ENCODE peak calls at places on chromosomes 3 and 15, in seven cellular contexts. One of them, this sample, is unnamed.

GRCh38 chr3:16372362-16373269 is 107.6 kb downstream of the OXNAD1 start:
- DNase-seq in tibial artery: no peak
- DNase-seq in fibroblast of the aortic adventitia: peak; percentile 53
- DNase-seq in BE2C: no peak
- DNase-seq in H1: no peak
- DNase-seq in lower lobe of right lung: no peak
- DNase-seq in astrocyte of the spinal cord: no peak
- DNase-seq in this sample: no peak

GRCh38 chr3:48652923-48653715 is 9.6 kb downstream of the CELSR3 start:
- DNase-seq in astrocyte of the spinal cord: no peak
- DNase-seq in lower lobe of right lung: no peak
- DNase-seq in fibroblast of the aortic adventitia: no peak
- DNase-seq in tibial artery: no peak
- DNase-seq in H1: no peak
- DNase-seq in BE2C: no peak
- DNase-seq in this sample: no peak

GRCh38 chr15:59096429-59096828 is 8.5 kb upstream of the CCNB2 start:
- DNase-seq in tibial artery: no peak
- DNase-seq in H1: no peak
- DNase-seq in fibroblast of the aortic adventitia: no peak
- DNase-seq in lower lobe of right lung: no peak
- DNase-seq in astrocyte of the spinal cord: no peak
- DNase-seq in BE2C: no peak
- DNase-seq in this sample: no peak

GRCh38 chr3:77038468-77038927 is 1.4 kb upstream of the ROBO2 start:
- DNase-seq in astrocyte of the spinal cord: peak; percentile 88
- DNase-seq in fibroblast of the aortic adventitia: peak; percentile 75
- DNase-seq in lower lobe of right lung: peak; percentile 64
- DNase-seq in H1: peak; percentile 64
- DNase-seq in BE2C: peak; percentile 82
- DNase-seq in tibial artery: peak; percentile 77
- DNase-seq in this sample: peak; percentile 69

GRCh38 chr3:168094877-168095610 is 680 bp downstream of the GOLIM4 start:
- DNase-seq in lower lobe of right lung: peak; percentile 81
- DNase-seq in tibial artery: peak; percentile 50
- DNase-seq in astrocyte of the spinal cord: peak; percentile 72
- DNase-seq in fibroblast of the aortic adventitia: peak; percentile 58
- DNase-seq in BE2C: no peak
- DNase-seq in H1: no peak
- DNase-seq in this sample: peak; percentile 86

GRCh38 chr3:89434621-89435380 is 327.4 kb downstream of the EPHA3 start:
- DNase-seq in astrocyte of the spinal cord: peak; percentile 58
- DNase-seq in BE2C: no peak
- DNase-seq in fibroblast of the aortic adventitia: no peak
- DNase-seq in H1: no peak
- DNase-seq in tibial artery: no peak
- DNase-seq in lower lobe of right lung: no peak
- DNase-seq in this sample: no peak

GRCh38 chr3:55571913-55572312 is 84.8 kb upstream of the WNT5A start:
- DNase-seq in astrocyte of the spinal cord: no peak
- DNase-seq in H1: peak; percentile 88
- DNase-seq in fibroblast of the aortic adventitia: no peak
- DNase-seq in lower lobe of right lung: peak; percentile 58
- DNase-seq in BE2C: no peak
- DNase-seq in tibial artery: no peak
- DNase-seq in this sample: peak; percentile 65

GRCh38 chr3:33139996-33140395 is 26.2 kb downstream of the CRTAP start:
- DNase-seq in H1: no peak
- DNase-seq in astrocyte of the spinal cord: no peak
- DNase-seq in BE2C: no peak
- DNase-seq in tibial artery: no peak
- DNase-seq in lower lobe of right lung: no peak
- DNase-seq in fibroblast of the aortic adventitia: peak; percentile 81
- DNase-seq in this sample: no peak

GRCh38 chr3:99730870-99731269 is 86.8 kb upstream of the CMSS1 start:
- DNase-seq in tibial artery: no peak
- DNase-seq in BE2C: no peak
- DNase-seq in fibroblast of the aortic adventitia: no peak
- DNase-seq in lower lobe of right lung: no peak
- DNase-seq in H1: no peak
- DNase-seq in astrocyte of the spinal cord: no peak
- DNase-seq in this sample: no peak

GRCh38 chr3:128068156-128068620 is 16.0 kb downstream of the SEC61A1 start:
- DNase-seq in fibroblast of the aortic adventitia: peak; percentile 60
- DNase-seq in BE2C: peak; percentile 69
- DNase-seq in astrocyte of the spinal cord: peak; percentile 50
- DNase-seq in tibial artery: no peak
- DNase-seq in lower lobe of right lung: no peak
- DNase-seq in H1: no peak
- DNase-seq in this sample: peak; percentile 55

GRCh38 chr3:122392868-122393844 is 9.2 kb downstream of the FAM162A start:
- DNase-seq in astrocyte of the spinal cord: peak; percentile 65
- DNase-seq in lower lobe of right lung: no peak
- DNase-seq in BE2C: peak; percentile 16
- DNase-seq in H1: no peak
- DNase-seq in tibial artery: no peak
- DNase-seq in fibroblast of the aortic adventitia: peak; percentile 72
- DNase-seq in this sample: no peak

GRCh38 chr3:13318626-13319470 is 101.3 kb downstream of the NUP210 start:
- DNase-seq in lower lobe of right lung: no peak
- DNase-seq in tibial artery: no peak
- DNase-seq in H1: no peak
- DNase-seq in astrocyte of the spinal cord: no peak
- DNase-seq in fibroblast of the aortic adventitia: no peak
- DNase-seq in BE2C: no peak
- DNase-seq in this sample: no peak

GRCh38 chr3:45816544-45816943 is 20.2 kb upstream of the SLC6A20 start:
- DNase-seq in tibial artery: no peak
- DNase-seq in fibroblast of the aortic adventitia: peak; percentile 52
- DNase-seq in astrocyte of the spinal cord: no peak
- DNase-seq in H1: no peak
- DNase-seq in lower lobe of right lung: no peak
- DNase-seq in BE2C: no peak
- DNase-seq in this sample: no peak

GRCh38 chr3:76308541-76308940 is 523.2 kb upstream of the ZNF717 start:
- DNase-seq in astrocyte of the spinal cord: no peak
- DNase-seq in H1: no peak
- DNase-seq in lower lobe of right lung: no peak
- DNase-seq in BE2C: no peak
- DNase-seq in tibial artery: no peak
- DNase-seq in fibroblast of the aortic adventitia: no peak
- DNase-seq in this sample: no peak

GRCh38 chr15:65942436-65942835 is 73.1 kb downstream of the RAB11A start:
- DNase-seq in astrocyte of the spinal cord: peak; percentile 18
- DNase-seq in tibial artery: no peak
- DNase-seq in BE2C: peak; percentile 67
- DNase-seq in H1: no peak
- DNase-seq in lower lobe of right lung: no peak
- DNase-seq in fibroblast of the aortic adventitia: no peak
- DNase-seq in this sample: no peak
- TF ChIP-seq CTCF in astrocyte of the spinal cord: no peak
- TF ChIP-seq CTCF in tibial artery: no peak
- TF ChIP-seq CTCF in BE2C: no peak
- TF ChIP-seq CTCF in H1: no peak
- TF ChIP-seq CTCF in lower lobe of right lung: no peak
- TF ChIP-seq CTCF in fibroblast of the aortic adventitia: no peak
- TF ChIP-seq CTCF in this sample: no peak

GRCh38 chr3:51955175-51955892 is at the start of gene GPR62:
- DNase-seq in H1: no peak
- DNase-seq in tibial artery: no peak
- DNase-seq in fibroblast of the aortic adventitia: no peak
- DNase-seq in astrocyte of the spinal cord: no peak
- DNase-seq in lower lobe of right lung: no peak
- DNase-seq in BE2C: no peak
- DNase-seq in this sample: peak; percentile 58
- TF ChIP-seq CTCF in H1: no peak
- TF ChIP-seq CTCF in tibial artery: no peak
- TF ChIP-seq CTCF in fibroblast of the aortic adventitia: no peak
- TF ChIP-seq CTCF in astrocyte of the spinal cord: no peak
- TF ChIP-seq CTCF in lower lobe of right lung: no peak
- TF ChIP-seq CTCF in BE2C: no peak
- TF ChIP-seq CTCF in this sample: no peak

DNA sequence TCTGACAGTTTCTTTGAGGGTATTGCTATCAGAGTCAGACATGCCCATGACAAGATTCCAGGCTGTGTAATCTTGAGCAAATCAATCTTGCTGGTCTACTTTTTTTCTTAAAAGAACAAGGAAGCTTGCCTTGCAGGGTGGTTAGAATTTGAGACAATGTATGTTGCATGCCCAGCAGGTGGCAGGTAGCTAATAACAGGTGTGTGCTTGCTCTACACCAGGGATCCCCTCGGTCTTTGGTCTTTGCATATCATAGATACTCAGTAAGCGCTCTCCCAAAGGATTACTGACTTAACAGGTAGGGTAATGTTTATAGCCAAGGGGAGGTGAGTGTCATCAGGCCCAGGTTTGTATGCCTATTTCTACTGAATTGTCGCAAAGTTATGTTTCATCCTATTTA is 37.3 kb downstream of the CACNA1D start:
- DNase-seq in tibial artery: no peak
- DNase-seq in fibroblast of the aortic adventitia: no peak
- DNase-seq in H1: no peak
- DNase-seq in astrocyte of the spinal cord: no peak
- DNase-seq in lower lobe of right lung: no peak
- DNase-seq in BE2C: no peak
- DNase-seq in this sample: no peak
- TF ChIP-seq CTCF in tibial artery: no peak
- TF ChIP-seq CTCF in fibroblast of the aortic adventitia: no peak
- TF ChIP-seq CTCF in H1: no peak
- TF ChIP-seq CTCF in astrocyte of the spinal cord: no peak
- TF ChIP-seq CTCF in lower lobe of right lung: no peak
- TF ChIP-seq CTCF in BE2C: no peak
- TF ChIP-seq CTCF in this sample: peak; percentile 9

GRCh38 chr3:140579260-140579659 is 98.6 kb upstream of the TRIM42 start:
- DNase-seq in BE2C: no peak
- DNase-seq in fibroblast of the aortic adventitia: no peak
- DNase-seq in lower lobe of right lung: no peak
- DNase-seq in astrocyte of the spinal cord: no peak
- DNase-seq in tibial artery: no peak
- DNase-seq in H1: no peak
- DNase-seq in this sample: no peak
- TF ChIP-seq CTCF in BE2C: peak; percentile 30
- TF ChIP-seq CTCF in fibroblast of the aortic adventitia: no peak
- TF ChIP-seq CTCF in lower lobe of right lung: no peak
- TF ChIP-seq CTCF in astrocyte of the spinal cord: peak; percentile 0
- TF ChIP-seq CTCF in tibial artery: no peak
- TF ChIP-seq CTCF in H1: no peak
- TF ChIP-seq CTCF in this sample: no peak

GRCh38 chr3:132006605-132007204 is 28.1 kb downstream of the CPNE4 start:
- DNase-seq in astrocyte of the spinal cord: peak; percentile 17
- DNase-seq in fibroblast of the aortic adventitia: peak; percentile 38
- DNase-seq in tibial artery: no peak
- DNase-seq in lower lobe of right lung: peak; percentile 45
- DNase-seq in H1: no peak
- DNase-seq in BE2C: peak; percentile 56
- DNase-seq in this sample: no peak
- TF ChIP-seq CTCF in astrocyte of the spinal cord: peak; percentile 54
- TF ChIP-seq CTCF in fibroblast of the aortic adventitia: peak; percentile 63
- TF ChIP-seq CTCF in tibial artery: no peak
- TF ChIP-seq CTCF in lower lobe of right lung: peak; percentile 54
- TF ChIP-seq CTCF in H1: peak; percentile 83
- TF ChIP-seq CTCF in BE2C: peak; percentile 82
- TF ChIP-seq CTCF in this sample: peak; percentile 53